ENCODE peak calls at places on chromosomes 5 and 9, in five cellular contexts. B is stomach, X is suprapubic skin, H is HCT116, W is IMR-90. M is an unnamed sample.

GRCh38 chr5:91162534-91163381 is 220.4 kb downstream of the ARRDC3 start:
- DNase-seq in B (peak), H (peak), X (no peak), W (peak), M (peak)

GRCh38 chr5:172106511-172107356 is 81.3 kb downstream of the STK10 start:
- DNase-seq in W (no peak), X (no peak), B (peak), H (no peak), M (no peak)

GRCh38 chr5:163463063-163463435 is 2.6 kb downstream of the HMMR start:
- DNase-seq in H (no peak), W (no peak), B (no peak), X (no peak), M (no peak)

GRCh38 chr9:22244141-22245011 is 202.2 kb upstream of the DMRTA1 start:
- DNase-seq in W (peak), H (peak), X (no peak), B (peak), M (no peak)

GRCh38 chr5:109779036-109779735 is 89.5 kb downstream of the MAN2A1 start:
- DNase-seq in W (peak), H (no peak), B (no peak), X (no peak), M (no peak)

GRCh38 chr5:14365831-14366435 is 215.7 kb upstream of the OTULINL start:
- DNase-seq in W (no peak), B (no peak), H (no peak), X (no peak), M (no peak)

GRCh38 chr5:83555263-83555662 is 83.7 kb downstream of the VCAN start:
- DNase-seq in X (no peak), W (no peak), H (no peak), B (no peak), M (no peak)

GRCh38 chr5:40717281-40717680 is 37.6 kb downstream of the PTGER4 start:
- DNase-seq in W (peak), B (no peak), X (no peak), H (no peak), M (no peak)

GRCh38 chr5:17619353-17619752 is 9.2 kb downstream of the TAF11L12 start:
- DNase-seq in H (no peak), X (no peak), B (no peak), W (no peak), M (no peak)

GRCh38 chr9:108168451-108168850 is 678.9 kb upstream of the KLF4 start:
- DNase-seq in W (peak), X (no peak), H (no peak), B (no peak), M (no peak)

GRCh38 chr5:137791387-137791786 is 37.2 kb upstream of the HNRNPA0 start:
- DNase-seq in X (no peak), W (no peak), H (no peak), B (no peak), M (no peak)

GRCh38 chr9:108603141-108603540 is 252.6 kb downstream of the ACTL7B start:
- DNase-seq in B (peak), X (no peak), H (no peak), W (no peak), M (peak)

GRCh38 chr9:131727184-131727785 is 12.6 kb downstream of the RAPGEF1 start:
- DNase-seq in X (no peak), W (peak), H (no peak), B (no peak), M (peak)

GRCh38 chr5:53714324-53715010 is 154.0 kb downstream of the NDUFS4 start:
- DNase-seq in X (no peak), B (no peak), W (no peak), H (no peak), M (no peak)

GRCh38 chr5:58392491-58392890 is 67.4 kb downstream of the PLK2 start:
- DNase-seq in X (no peak), B (no peak), W (no peak), H (no peak), M (no peak)

GRCh38 chr5:38208782-38209378 is 49.5 kb upstream of the EGFLAM start:
- DNase-seq in W (peak), H (peak), X (no peak), B (no peak), M (no peak)

GRCh38 chr5:57783693-57784092 is 301.1 kb upstream of the ACTBL2 start:
- DNase-seq in H (no peak), B (no peak), X (no peak), W (no peak), M (no peak)

GRCh38 chr9:99385814-99386279 is 163.8 kb downstream of the SEC61B start:
- DNase-seq in X (no peak), H (peak), W (peak), B (no peak), M (no peak)

GRCh38 chr5:124783794-124784193 is 37.4 kb upstream of the ZNF608 start:
- DNase-seq in B (no peak), H (no peak), W (peak), X (no peak), M (no peak)

GRCh38 chr9:137389428-137389746 is 33.6 kb downstream of the EXD3 start:
- DNase-seq in H (no peak), X (no peak), W (no peak), B (no peak), M (no peak)

GRCh38 chr9:109101810-109102209 is 17.9 kb downstream of the TMEM245 start:
- DNase-seq in H (peak), W (peak), X (no peak), B (no peak), M (peak)

GRCh38 chr5:95717439-95717838 is 13.7 kb upstream of the RHOBTB3 start:
- DNase-seq in H (no peak), X (no peak), B (no peak), W (no peak), M (no peak)

GRCh38 chr5:173707392-173707791 is 90.9 kb upstream of the BOD1 start:
- DNase-seq in W (peak), X (no peak), H (no peak), B (no peak), M (peak)

GRCh38 chr5:22855824-22856223 is 2.7 kb upstream of the CDH12 start:
- DNase-seq in H (no peak), X (no peak), B (no peak), W (no peak), M (no peak)

GRCh38 chr5:94113-94892 is 2.3 kb downstream of the PLEKHG4B start:
- DNase-seq in X (no peak), W (no peak), B (no peak), H (no peak), M (no peak)

GRCh38 chr5:149406203-149406978 is 27.3 kb upstream of the IL17B start:
- DNase-seq in H (no peak), X (no peak), B (no peak), W (peak), M (no peak)
- TF ChIP-seq POLR2A in H (no peak), X (peak), B (peak), W (peak), M (no peak)

GRCh38 chr5:147148715-147149114 is 86.1 kb upstream of the STK32A start:
- DNase-seq in H (no peak), B (no peak), X (no peak), W (no peak), M (no peak)
- TF ChIP-seq CTCF in H (no peak), B (no peak), X (no peak), W (no peak), M (no peak)

GRCh38 chr9:12698293-12698692 is 5.1 kb downstream of the TYRP1 start:
- DNase-seq in B (no peak), H (no peak), X (no peak), W (peak), M (no peak)
- H3K4me3 ChIP-seq in B (no peak), H (no peak), X (no peak), W (no peak), M (no peak)

DNA sequence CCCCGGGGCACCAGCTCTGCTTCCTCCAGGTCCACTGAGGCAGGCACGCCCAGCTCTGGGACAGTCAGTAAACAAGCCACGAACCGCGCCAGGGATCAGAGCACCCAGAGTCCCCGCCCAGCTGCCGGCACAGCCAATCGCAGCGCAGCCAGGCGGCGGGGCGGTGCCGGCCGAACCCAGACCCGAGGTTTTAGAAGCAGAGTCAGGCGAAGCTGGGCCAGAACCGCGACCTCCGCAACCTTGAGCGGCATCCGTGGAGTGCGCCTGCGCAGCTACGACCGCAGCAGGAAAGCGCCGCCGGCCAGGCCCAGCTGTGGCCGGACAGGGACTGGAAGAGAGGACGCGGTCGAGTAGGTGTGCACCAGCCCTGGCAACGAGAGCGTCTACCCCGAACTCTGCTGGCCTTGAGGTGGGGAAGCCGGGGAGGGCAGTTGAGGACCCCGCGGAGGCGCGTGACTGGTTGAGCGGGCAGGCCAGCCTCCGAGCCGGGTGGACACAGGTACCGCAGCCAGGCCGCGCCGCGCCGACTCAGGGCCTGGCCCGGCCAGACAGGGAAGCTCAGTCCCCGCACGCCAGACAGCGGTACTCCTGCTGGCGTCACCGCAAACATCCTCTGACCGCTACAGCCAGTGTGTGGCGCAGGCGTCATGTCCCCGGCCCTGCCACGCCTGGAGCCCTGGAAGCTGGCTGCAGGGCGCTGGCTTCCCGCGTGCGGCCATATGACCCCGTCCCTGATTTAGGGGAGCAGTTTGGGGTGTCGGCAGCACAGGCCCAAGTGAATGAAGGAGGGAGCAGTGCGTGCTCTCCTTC is at the start of gene CTSL:
- DNase-seq in X (peak), W (peak), H (peak), B (peak), M (peak)
- TF ChIP-seq POLR2A in X (peak), W (peak), H (peak), B (no peak), M (peak)

GRCh38 chr5:1478333-1478732 is 33.1 kb upstream of the SLC6A3 start:
- DNase-seq in X (no peak), W (no peak), H (no peak), B (no peak), M (no peak)

GRCh38 chr5:1480806-1481205 is 35.6 kb upstream of the SLC6A3 start:
- DNase-seq in B (no peak), X (no peak), W (no peak), H (no peak), M (no peak)

GRCh38 chr5:1479066-1479465 is 33.8 kb upstream of the SLC6A3 start:
- DNase-seq in X (no peak), B (no peak), H (no peak), W (no peak), M (no peak)

GRCh38 chr5:1480217-1480616 is 35.0 kb upstream of the SLC6A3 start:
- DNase-seq in X (no peak), B (peak), H (no peak), W (no peak), M (no peak)

DNA sequence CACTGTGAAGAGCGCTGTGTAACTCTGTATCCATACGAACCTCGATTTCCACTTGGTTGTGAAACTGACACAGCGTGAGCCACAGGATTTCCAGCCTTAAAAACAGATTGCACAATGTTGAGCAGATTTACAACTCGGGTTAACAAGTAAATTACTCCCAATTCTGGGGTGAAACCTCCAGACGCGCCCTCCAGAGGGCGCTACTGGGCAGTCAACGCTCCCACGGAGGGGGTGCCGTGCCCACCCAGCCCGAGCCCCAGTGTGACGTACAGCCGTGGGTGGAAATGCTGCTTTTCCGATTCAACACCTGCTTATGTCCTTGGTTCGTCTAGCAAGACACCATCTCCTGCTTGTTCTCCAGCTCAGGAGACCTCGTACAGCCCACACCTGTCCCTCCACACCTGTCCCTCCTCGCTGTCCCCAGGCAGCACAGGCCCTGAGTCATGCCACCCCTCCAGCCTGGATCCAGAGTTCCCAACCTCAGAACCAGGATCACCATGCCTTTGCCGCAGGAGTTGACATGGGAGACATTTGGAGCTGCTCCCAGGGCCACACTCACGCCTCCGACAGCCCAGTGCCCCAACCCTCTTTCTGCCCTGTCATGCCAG is 34.4 kb upstream of the SLC6A3 start:
- DNase-seq in H (no peak), X (no peak), W (peak), B (peak), M (peak)
- TF ChIP-seq CTCF in H (peak), X (peak), W (peak), B (peak), M (no peak)

DNA sequence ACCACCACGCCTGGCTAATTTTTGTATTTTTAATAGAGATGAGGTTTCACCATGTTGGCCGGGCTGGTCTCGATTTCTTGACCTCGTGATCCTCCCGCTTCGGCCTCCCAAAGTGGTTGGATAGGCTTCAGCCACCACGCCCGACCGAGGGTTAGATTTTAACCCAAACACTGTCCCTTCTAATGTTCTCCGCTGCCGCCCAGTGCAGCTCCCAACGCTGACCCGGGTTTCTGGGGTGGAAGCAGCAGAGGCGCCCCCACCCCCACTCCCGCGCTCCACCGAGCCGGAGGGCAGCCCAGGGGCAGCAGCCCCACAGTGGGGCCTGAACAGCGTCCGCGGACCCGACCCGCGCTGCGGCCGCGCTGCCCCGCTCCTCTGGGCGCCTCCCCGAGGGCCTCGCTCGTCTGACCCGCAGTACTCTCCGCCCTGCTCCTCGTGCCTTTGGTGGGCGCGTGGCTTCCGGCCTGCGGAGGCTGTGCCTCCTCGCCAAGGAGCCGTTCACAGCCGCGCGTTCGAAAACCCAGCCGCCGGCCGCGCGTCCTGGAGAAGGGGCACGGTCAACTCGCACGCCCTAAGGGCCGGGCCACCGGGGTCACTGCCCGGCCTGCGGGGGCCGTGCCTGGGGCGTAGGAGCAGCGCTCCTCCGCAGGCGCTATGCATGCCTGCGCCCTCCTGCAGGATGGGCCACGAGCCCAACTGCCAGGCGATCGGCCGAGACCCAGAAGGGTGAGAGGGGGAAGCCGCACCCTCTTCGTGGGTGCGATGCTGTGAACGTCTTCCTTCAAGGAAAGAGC is 83.0 kb downstream of the HSD17B3 start:
- DNase-seq in H (no peak), X (peak), W (no peak), B (no peak), M (no peak)
- H3K4me3 ChIP-seq in H (no peak), X (peak), W (no peak), B (peak), M (no peak)

DNA sequence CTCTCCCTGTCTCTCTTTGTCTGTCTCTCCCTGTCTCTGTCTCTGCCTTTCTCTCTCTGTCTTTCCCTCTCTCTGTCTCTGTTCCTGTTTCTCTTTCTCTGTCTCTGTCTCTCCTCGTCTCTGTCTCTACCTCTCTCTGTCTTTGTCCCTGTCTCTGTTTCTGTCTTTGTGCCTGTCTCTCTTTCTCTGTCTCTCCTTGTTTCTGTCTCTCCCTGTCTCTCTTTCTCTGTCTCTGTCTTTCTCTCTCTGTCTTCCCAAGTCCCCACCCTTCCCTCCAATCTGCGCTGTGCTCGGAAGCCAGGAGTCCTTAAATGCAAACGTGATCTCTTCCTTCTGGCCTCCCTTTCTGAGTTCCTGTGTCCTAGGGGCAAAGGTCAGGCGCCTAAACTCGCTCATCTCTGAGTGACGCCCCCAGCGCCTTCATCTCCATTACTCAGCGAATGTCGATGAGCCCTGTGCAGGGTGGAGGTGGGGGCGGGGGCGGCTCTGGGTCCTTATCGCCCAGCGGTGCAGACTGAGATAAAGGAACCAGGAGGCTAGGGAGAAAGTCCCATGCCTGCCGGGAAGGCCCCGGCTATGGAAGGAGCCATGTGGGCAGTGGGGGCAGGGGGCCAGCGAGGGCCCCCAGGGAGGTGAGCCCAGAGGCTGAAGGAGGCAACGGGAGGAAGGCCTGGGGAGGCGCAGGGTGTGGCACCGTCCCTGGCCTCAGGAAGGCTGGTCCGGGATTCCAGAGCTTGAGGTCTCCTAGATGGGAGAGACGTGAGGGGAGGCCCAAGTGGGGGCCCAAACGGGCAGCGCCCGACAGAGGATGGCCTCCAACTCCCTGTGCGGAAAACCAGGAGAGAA is 1.5 kb upstream of the SLC6A19 start:
- DNase-seq in H (no peak), W (no peak), B (no peak), X (no peak), M (no peak)
- TF ChIP-seq POLR2A in H (no peak), W (no peak), B (no peak), X (no peak), M (no peak)